ENCODE peak calls at places on chromosomes 3 and 15, in four cellular contexts. G is HCT116, W is GM23338, N is neural progenitor cell. R is an unnamed sample.

GRCh38 chr3:4656059-4656458 is 162.9 kb downstream of the ITPR1 start:
- DNase-seq in G (peak), W (peak), N (peak), R (peak)

GRCh38 chr15:92670625-92671024 is 15.1 kb upstream of the FAM174B start:
- DNase-seq in G (no peak), W (no peak), N (no peak), R (no peak)

GRCh38 chr15:78209646-78210348 is 24.6 kb downstream of the ACSBG1 start:
- DNase-seq in G (no peak), W (no peak), N (no peak), R (no peak)

GRCh38 chr3:122515856-122516255 is 1.1 kb upstream of the KPNA1 start:
- DNase-seq in G (no peak), W (no peak), N (no peak), R (no peak)

GRCh38 chr15:28079313-28079969 is 19.7 kb downstream of the OCA2 start:
- DNase-seq in G (no peak), W (no peak), N (no peak), R (no peak)

GRCh38 chr15:39028069-39028468 is 463.5 kb upstream of the RASGRP1 start:
- DNase-seq in G (no peak), W (no peak), N (no peak), R (no peak)

GRCh38 chr3:127673191-127674098 is 693 bp downstream of the ABTB1 start:
- DNase-seq in G (no peak), W (peak), N (peak), R (peak)

GRCh38 chr15:90191795-90192494 is 9.2 kb upstream of the SEMA4B start:
- DNase-seq in G (peak), W (no peak), N (no peak), R (peak)

GRCh38 chr3:115673860-115674259 is 50.5 kb downstream of the GAP43 start:
- DNase-seq in G (no peak), W (no peak), N (no peak), R (no peak)

DNA sequence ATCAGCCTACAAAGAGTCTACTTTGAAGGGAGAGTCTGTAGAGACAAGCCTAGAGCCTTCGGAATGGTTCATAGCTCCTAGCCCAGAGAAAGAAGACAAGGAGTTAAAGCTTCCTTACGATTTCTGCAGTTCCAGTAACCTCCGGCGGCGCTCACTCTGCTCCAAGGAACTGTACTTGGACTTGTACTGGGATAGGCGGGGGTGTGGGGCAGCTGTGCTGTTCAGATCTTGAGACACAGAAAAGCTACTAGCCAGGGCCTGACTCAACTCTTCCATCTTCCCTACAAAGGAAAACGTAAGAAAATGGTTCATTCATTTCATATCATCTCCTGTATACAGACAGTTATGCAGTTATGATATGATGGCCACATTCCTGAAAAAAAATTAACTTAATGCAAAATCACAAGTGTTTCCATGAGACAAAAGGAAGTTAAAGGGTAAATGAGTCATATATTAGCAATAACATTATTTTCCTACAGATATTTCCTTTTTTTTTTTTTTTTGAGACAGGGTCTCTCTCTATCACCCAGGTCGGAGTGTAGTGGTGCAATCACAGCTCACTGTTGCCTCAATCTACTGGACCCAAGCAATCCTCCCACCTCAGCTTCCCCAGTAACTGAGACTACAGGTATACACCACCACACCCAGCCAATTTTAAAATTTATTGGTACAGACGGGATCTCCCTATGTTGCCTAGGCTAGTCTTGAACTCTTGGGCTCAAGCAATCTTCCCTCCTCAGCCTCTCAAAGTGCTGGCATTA is 4.6 kb downstream of the SNUPN start:
- DNase-seq in G (no peak), W (no peak), N (no peak), R (no peak)
- TF ChIP-seq CTCF in G (no peak), W (no peak), N (no peak), R (no peak)

DNA sequence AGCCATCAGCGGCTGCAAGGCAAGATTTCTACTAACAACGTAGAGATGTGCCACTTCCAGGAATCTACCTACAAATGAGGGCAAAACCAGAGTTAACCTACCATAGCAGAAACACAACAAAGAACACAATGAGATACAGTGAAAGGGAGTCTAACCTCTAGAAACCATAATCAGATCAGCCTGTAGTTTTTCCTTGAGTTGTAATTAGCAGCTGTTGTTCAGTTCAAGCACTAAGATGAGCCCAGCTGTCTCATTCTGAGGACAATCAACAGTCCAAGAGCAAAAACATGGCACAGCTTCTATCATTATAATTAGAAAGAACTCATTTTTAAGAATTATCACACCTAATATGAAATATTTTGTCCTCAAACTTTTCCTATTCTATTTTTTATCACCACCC is 50.3 kb downstream of the MAGI1 start:
- DNase-seq in G (no peak), W (no peak), N (no peak), R (no peak)
- H2AFZ ChIP-seq in G (no peak), W (no peak), N (no peak), R (no peak)

GRCh38 chr15:58038426-58039106 is 26.9 kb downstream of the ALDH1A2 start:
- DNase-seq in G (no peak), W (no peak), N (no peak), R (no peak)
- TF ChIP-seq EZH2phosphoT487 in G (no peak), W (no peak), N (no peak), R (no peak)

DNA sequence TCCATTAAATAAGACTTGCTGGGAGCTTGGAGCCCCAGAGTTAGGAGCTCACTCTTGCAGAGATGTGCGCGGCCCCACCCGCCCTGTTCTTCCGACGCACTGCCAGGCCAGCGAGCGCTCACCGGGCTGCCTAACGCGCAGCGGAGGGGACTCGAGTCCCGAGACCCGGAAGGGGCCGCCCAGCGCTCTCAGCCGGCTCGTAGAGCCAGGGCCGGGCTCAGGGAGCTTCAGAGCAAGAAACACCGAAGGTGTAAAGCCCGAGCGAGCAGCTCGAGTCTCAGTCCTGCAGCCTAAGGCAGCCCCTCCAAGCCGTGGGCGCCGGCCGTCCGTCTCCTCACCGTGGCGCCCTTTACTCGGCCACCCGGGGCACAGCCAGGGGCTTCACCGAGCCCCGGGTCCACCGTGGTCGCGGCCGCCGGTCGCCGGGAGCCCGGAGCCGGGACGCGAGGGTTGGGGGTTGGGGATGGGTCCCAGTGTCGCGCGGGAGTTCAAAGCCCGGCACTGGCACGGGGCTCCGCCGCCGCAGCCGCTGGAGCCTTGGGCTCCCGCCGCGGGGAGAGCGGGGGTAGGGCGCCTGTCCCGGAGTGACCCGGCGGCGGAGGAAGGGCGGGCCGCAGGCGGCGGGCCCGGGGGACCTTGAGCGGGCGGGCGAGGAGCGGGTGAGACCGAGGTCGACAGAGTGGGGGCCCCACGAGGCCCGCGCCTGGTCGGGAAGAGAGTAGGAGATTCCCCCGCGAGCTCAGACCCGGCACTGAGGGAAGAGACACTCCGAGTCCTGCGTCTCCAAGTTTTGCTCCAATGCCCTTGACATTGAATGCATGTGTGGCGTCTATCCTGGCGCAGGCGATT is 26.9 kb upstream of the THRB start:
- DNase-seq in G (no peak), W (peak), N (peak), R (no peak)
- TF ChIP-seq CTCF in G (no peak), W (no peak), N (peak), R (no peak)

GRCh38 chr3:152243301-152243711 is 25.4 kb upstream of the MBNL1 start:
- DNase-seq in G (no peak), W (no peak), N (no peak), R (peak)

GRCh38 chr3:152241142-152242067 is 27.3 kb upstream of the MBNL1 start:
- DNase-seq in G (no peak), W (no peak), N (no peak), R (no peak)

GRCh38 chr3:152244156-152244888 is 24.4 kb upstream of the MBNL1 start:
- DNase-seq in G (no peak), W (no peak), N (no peak), R (peak)

GRCh38 chr3:152245498-152246175 is 23.1 kb upstream of the MBNL1 start:
- DNase-seq in G (no peak), W (no peak), N (no peak), R (peak)
- H2AFZ ChIP-seq in G (peak), W (no peak), N (no peak), R (peak)